ENCODE peak calls at places on chromosome 6, in ten cellular contexts. Q, C, R, H, X, Y, G, A, I and B are unnamed samples.

GRCh38 chr6:85191656-85192055 is 258.2 kb upstream of the NT5E start:
- DNase-seq in Q (no peak), C (no peak), R (no peak), H (no peak), X (no peak), Y (no peak), G (no peak), A (no peak), I (no peak), B (no peak)

GRCh38 chr6:56314683-56315523 is 67.5 kb upstream of the COL21A1 start:
- DNase-seq in Q (no peak), C (no peak), R (peak; percentile 19), H (no peak), X (peak; percentile 45), Y (peak; percentile 53), G (peak; percentile 55), A (peak; percentile 37), I (no peak), B (no peak)

GRCh38 chr6:47179286-47179685 is 130.4 kb downstream of the TNFRSF21 start:
- DNase-seq in Q (no peak), C (no peak), R (no peak), H (no peak), X (no peak), Y (no peak), G (no peak), A (no peak), I (no peak), B (no peak)

GRCh38 chr6:170106906-170107525 is 183.9 kb downstream of the DLL1 start:
- DNase-seq in Q (no peak), C (no peak), R (no peak), H (no peak), X (no peak), Y (no peak), G (no peak), A (no peak), I (no peak), B (peak; percentile 12)

GRCh38 chr6:35152067-35152707 is 11.0 kb upstream of the TCP11 start:
- DNase-seq in Q (no peak), C (no peak), R (no peak), H (no peak), X (no peak), Y (no peak), G (peak; percentile 23), A (no peak), I (no peak), B (no peak)

GRCh38 chr6:44627091-44627878 is 239.8 kb downstream of the CDC5L start:
- DNase-seq in Q (no peak), C (no peak), R (no peak), H (peak; percentile 71), X (no peak), Y (no peak), G (no peak), A (no peak), I (no peak), B (no peak)

GRCh38 chr6:92586236-92586977 is 833.0 kb downstream of the EPHA7 start:
- DNase-seq in Q (no peak), C (no peak), R (no peak), H (no peak), X (no peak), Y (no peak), G (no peak), A (no peak), I (no peak), B (no peak)

GRCh38 chr6:35970181-35970580 is 49.3 kb upstream of the SRPK1 start:
- DNase-seq in Q (no peak), C (no peak), R (no peak), H (no peak), X (no peak), Y (peak; percentile 83), G (peak; percentile 73), A (no peak), I (no peak), B (no peak)

GRCh38 chr6:100880901-100881706 is at the start of gene ASCC3:
- DNase-seq in Q (peak; percentile 61), C (peak; percentile 89), R (peak; percentile 90), H (peak; percentile 97), X (peak; percentile 91), Y (peak; percentile 86), G (peak; percentile 93), A (peak; percentile 80), I (peak; percentile 91), B (peak; percentile 92)

GRCh38 chr6:163951326-163951725 is 536.8 kb downstream of the QKI start:
- DNase-seq in Q (no peak), C (no peak), R (no peak), H (no peak), X (no peak), Y (no peak), G (no peak), A (no peak), I (no peak), B (no peak)

GRCh38 chr6:34514112-34514511 is 42.0 kb downstream of the SPDEF start:
- DNase-seq in Q (no peak), C (no peak), R (no peak), H (no peak), X (no peak), Y (no peak), G (no peak), A (no peak), I (no peak), B (no peak)

GRCh38 chr6:145531032-145531431 is 204.3 kb downstream of the EPM2A start:
- DNase-seq in Q (no peak), C (no peak), R (no peak), H (no peak), X (no peak), Y (no peak), G (no peak), A (no peak), I (no peak), B (no peak)

GRCh38 chr6:111663232-111663631 is 57.6 kb upstream of the TRAF3IP2 start:
- DNase-seq in Q (no peak), C (peak; percentile 31), R (peak; percentile 37), H (peak; percentile 79), X (no peak), Y (peak; percentile 21), G (no peak), A (no peak), I (no peak), B (no peak)

GRCh38 chr6:81818778-81819491 is 66.5 kb upstream of the TENT5A start:
- DNase-seq in Q (no peak), C (no peak), R (no peak), H (no peak), X (no peak), Y (peak; percentile 19), G (no peak), A (no peak), I (no peak), B (no peak)

GRCh38 chr6:27213544-27214125 is 33.9 kb upstream of the PRSS16 start:
- DNase-seq in Q (no peak), C (no peak), R (no peak), H (no peak), X (no peak), Y (no peak), G (peak; percentile 43), A (no peak), I (no peak), B (no peak)

GRCh38 chr6:53294095-53294494 is 54.7 kb downstream of the ELOVL5 start:
- DNase-seq in Q (no peak), C (no peak), R (no peak), H (no peak), X (no peak), Y (no peak), G (no peak), A (no peak), I (no peak), B (no peak)

GRCh38 chr6:170178266-170178560 is 112.7 kb downstream of the DLL1 start:
- DNase-seq in Q (no peak), C (no peak), R (no peak), H (no peak), X (no peak), Y (no peak), G (no peak), A (no peak), I (no peak), B (no peak)

GRCh38 chr6:40582892-40583291 is 4.3 kb downstream of the LRFN2 start:
- DNase-seq in Q (no peak), C (no peak), R (no peak), H (no peak), X (no peak), Y (no peak), G (no peak), A (no peak), I (no peak), B (no peak)

GRCh38 chr6:98931710-98932109 is 16.0 kb downstream of the FBXL4 start:
- DNase-seq in Q (no peak), C (peak; percentile 8), R (no peak), H (no peak), X (no peak), Y (no peak), G (no peak), A (no peak), I (no peak), B (no peak)

GRCh38 chr6:138036955-138037592 is 70.1 kb downstream of the PERP start:
- DNase-seq in Q (no peak), C (no peak), R (no peak), H (no peak), X (no peak), Y (no peak), G (peak; percentile 76), A (no peak), I (no peak), B (no peak)

GRCh38 chr6:100455230-100456124 is 9.2 kb downstream of the SIM1 start:
- DNase-seq in Q (no peak), C (no peak), R (no peak), H (no peak), X (peak; percentile 65), Y (no peak), G (peak; percentile 96), A (no peak), I (no peak), B (no peak)

GRCh38 chr6:13339863-13340635 is 11.7 kb upstream of the TBC1D7 start:
- DNase-seq in Q (no peak), C (no peak), R (no peak), H (no peak), X (no peak), Y (no peak), G (no peak), A (no peak), I (no peak), B (no peak)

GRCh38 chr6:47897233-47897632 is 115.4 kb downstream of the OPN5 start:
- DNase-seq in Q (no peak), C (no peak), R (no peak), H (no peak), X (no peak), Y (peak; percentile 5), G (no peak), A (no peak), I (no peak), B (no peak)

GRCh38 chr6:108801331-108801730 is 46.9 kb upstream of the ARMC2 start:
- DNase-seq in Q (no peak), C (no peak), R (no peak), H (no peak), X (no peak), Y (no peak), G (no peak), A (no peak), I (no peak), B (no peak)

GRCh38 chr6:122692175-122692598 is 82.0 kb downstream of the PKIB start:
- DNase-seq in Q (peak; percentile 48), C (no peak), R (no peak), H (no peak), X (no peak), Y (peak; percentile 50), G (peak; percentile 76), A (no peak), I (no peak), B (no peak)

GRCh38 chr6:36360241-36361054 is 23.8 kb upstream of the BNIP5 start:
- DNase-seq in Q (peak; percentile 61), C (peak; percentile 52), R (peak; percentile 77), H (peak; percentile 92), X (peak; percentile 78), Y (peak; percentile 66), G (peak; percentile 74), A (peak; percentile 33), I (peak; percentile 50), B (peak; percentile 81)

GRCh38 chr6:104014133-104014532 is 845.6 kb downstream of the HACE1 start:
- DNase-seq in Q (no peak), C (no peak), R (no peak), H (no peak), X (no peak), Y (no peak), G (no peak), A (no peak), I (no peak), B (no peak)

GRCh38 chr6:134031696-134032255 is 20.6 kb downstream of the SLC2A12 start:
- DNase-seq in Q (no peak), C (no peak), R (no peak), H (no peak), X (no peak), Y (peak; percentile 65), G (peak; percentile 51), A (no peak), I (no peak), B (no peak)